ENCODE peak calls at places on chromosomes 4 and X, in six cellular contexts. E, B, O, V, F and D are unnamed samples.
A peak's percentile ranks its signal among the peaks of the same experiment; 100 is the strongest.

GRCh38 chr4:148692242-148692641 is 250.0 kb upstream of the NR3C2 start:
- DNase-seq in E (no peak), B (no peak), O (no peak), V (no peak), F (no peak), D (no peak)

GRCh38 chr4:14410469-14410868 is 591.8 kb upstream of the CPEB2 start:
- DNase-seq in E (no peak), B (no peak), O (no peak), V (no peak), F (no peak), D (peak; percentile 10)

GRCh38 chr4:121373841-121374240 is 7.0 kb downstream of the QRFPR start:
- DNase-seq in E (no peak), B (no peak), O (no peak), V (no peak), F (no peak), D (no peak)

GRCh38 chrX:20231598-20231997 is 35.1 kb downstream of the RPS6KA3 start:
- DNase-seq in E (no peak), B (no peak), O (no peak), V (no peak), F (no peak), D (no peak)

GRCh38 chr4:40608628-40609027 is 21.0 kb downstream of the RBM47 start:
- DNase-seq in E (no peak), B (no peak), O (no peak), V (no peak), F (no peak), D (no peak)

GRCh38 chr4:103264905-103265304 is 66.8 kb upstream of the CENPE start:
- DNase-seq in E (no peak), B (no peak), O (no peak), V (no peak), F (no peak), D (no peak)

GRCh38 chr4:2402453-2402852 is 16.0 kb downstream of the ZFYVE28 start:
- DNase-seq in E (no peak), B (no peak), O (no peak), V (no peak), F (no peak), D (no peak)

GRCh38 chr4:148311493-148311892 is 130.7 kb downstream of the NR3C2 start:
- DNase-seq in E (no peak), B (no peak), O (no peak), V (peak; percentile 15), F (no peak), D (no peak)

GRCh38 chrX:44828008-44828605 is 15.7 kb upstream of the DUSP21 start:
- DNase-seq in E (peak; percentile 14), B (no peak), O (peak; percentile 16), V (peak; percentile 94), F (no peak), D (peak; percentile 36)

GRCh38 chr4:183729430-183730328 is 70.6 kb downstream of the TRAPPC11 start:
- DNase-seq in E (no peak), B (no peak), O (no peak), V (no peak), F (no peak), D (no peak)

GRCh38 chr4:15303052-15303641 is 124.7 kb upstream of the C1QTNF7 start:
- DNase-seq in E (peak; percentile 11), B (no peak), O (peak; percentile 2), V (peak; percentile 82), F (no peak), D (peak; percentile 97)

GRCh38 chrX:97766496-97767095 is 882.9 kb downstream of the RPA4 start:
- DNase-seq in E (no peak), B (no peak), O (no peak), V (no peak), F (no peak), D (no peak)